ENCODE peak calls at places on chromosome 4, in eight cellular contexts. T, C, K, W, H, M, B and S are unnamed samples.
A peak's percentile ranks its signal among the peaks of the same experiment; 100 is the strongest.

GRCh38 chr4:16139066-16139945 is 55.5 kb upstream of the PROM1 start:
- DNase-seq in M (no peak), W (no peak), T (no peak), H (peak; percentile 70), B (no peak), C (no peak), K (no peak), S (peak; percentile 78)

GRCh38 chr4:4575284-4576211 is 33.7 kb upstream of the STX18 start:
- DNase-seq in K (peak; percentile 31), T (peak; percentile 51), B (peak; percentile 58), H (peak; percentile 74), W (peak; percentile 68), M (peak; percentile 14), C (peak; percentile 40), S (peak; percentile 72)

GRCh38 chr4:660401-660800 is 13.7 kb downstream of the ATP5ME start:
- DNase-seq in K (no peak), W (no peak), T (no peak), M (no peak), H (no peak), C (no peak), B (no peak), S (no peak)

GRCh38 chr4:185847352-185848078 is 35.5 kb upstream of the SORBS2 start:
- DNase-seq in M (peak; percentile 42), K (peak; percentile 28), H (no peak), W (no peak), B (no peak), C (no peak), T (no peak), S (peak; percentile 26)

GRCh38 chr4:1583051-1583785 is 100.9 kb downstream of the FAM53A start:
- DNase-seq in T (no peak), W (no peak), M (no peak), C (no peak), H (no peak), B (no peak), K (no peak), S (no peak)

GRCh38 chr4:184096561-184097239 is 121.0 kb downstream of the ENPP6 start:
- DNase-seq in M (no peak), H (no peak), B (no peak), W (no peak), T (no peak), K (no peak), C (no peak), S (no peak)

GRCh38 chr4:130053723-130054122 is 957.8 kb downstream of the C4orf33 start:
- DNase-seq in K (no peak), M (no peak), H (no peak), B (no peak), C (no peak), T (no peak), W (no peak), S (no peak)

GRCh38 chr4:212438-213174 is 88.3 kb downstream of the ZNF718 start:
- DNase-seq in H (peak; percentile 22), C (no peak), K (no peak), W (no peak), B (peak; percentile 45), T (peak; percentile 78), M (peak; percentile 91), S (peak; percentile 25)

GRCh38 chr4:161936625-161937133 is 227.1 kb downstream of the FSTL5 start:
- DNase-seq in T (no peak), H (no peak), C (no peak), K (peak; percentile 81), B (no peak), W (no peak), M (no peak), S (no peak)

GRCh38 chr4:139872274-139872673 is 206.7 kb downstream of the MGST2 start:
- DNase-seq in M (no peak), B (no peak), T (no peak), W (no peak), H (no peak), K (peak; percentile 95), C (no peak), S (no peak)

GRCh38 chr4:8267077-8267476 is 2.5 kb upstream of the HTRA3 start:
- DNase-seq in C (no peak), W (no peak), M (no peak), B (no peak), H (peak; percentile 67), K (peak; percentile 19), T (no peak), S (peak; percentile 70)

GRCh38 chr4:182453830-182454229 is 210.6 kb downstream of the TENM3 start:
- DNase-seq in C (no peak), T (no peak), W (no peak), H (no peak), B (no peak), K (no peak), M (no peak), S (no peak)

GRCh38 chr4:158871050-158871724 is 102.4 kb downstream of the FNIP2 start:
- DNase-seq in T (no peak), W (no peak), K (no peak), B (no peak), H (no peak), C (no peak), M (no peak), S (no peak)

GRCh38 chr4:186669159-186669720 is 54.4 kb downstream of the FAT1 start:
- DNase-seq in H (no peak), C (no peak), W (no peak), T (no peak), K (peak; percentile 50), B (no peak), M (no peak), S (no peak)

GRCh38 chr4:8583655-8584025 is 3.4 kb downstream of the GPR78 start:
- DNase-seq in K (no peak), T (no peak), B (no peak), H (no peak), W (no peak), C (no peak), M (no peak), S (no peak)

GRCh38 chr4:80409798-80410197 is 74.3 kb downstream of the CFAP299 start:
- DNase-seq in W (no peak), T (no peak), B (no peak), K (no peak), C (no peak), M (no peak), H (no peak), S (no peak)

GRCh38 chr4:110514889-110515479 is 39.0 kb downstream of the ENPEP start:
- DNase-seq in B (no peak), K (peak; percentile 29), T (no peak), H (no peak), M (no peak), C (no peak), W (no peak), S (no peak)

GRCh38 chr4:4461850-4462249 is 74.9 kb downstream of the NSG1 start:
- DNase-seq in K (no peak), C (peak; percentile 34), B (no peak), W (peak; percentile 12), T (peak; percentile 60), M (peak; percentile 17), H (peak; percentile 19), S (no peak)

GRCh38 chr4:76003015-76003414 is 4.3 kb downstream of the CXCL9 start:
- DNase-seq in K (no peak), B (no peak), M (no peak), W (no peak), H (no peak), C (no peak), T (no peak), S (no peak)

GRCh38 chr4:16212138-16212782 is 14.0 kb downstream of the TAPT1 start:
- DNase-seq in T (no peak), W (no peak), K (no peak), C (no peak), M (no peak), B (peak; percentile 22), H (no peak), S (no peak)